ENCODE peak calls at places on chromosome 7, in six cellular contexts. P, S, R, Q, F and L are unnamed samples. For H3K36me3, the result is how much of the 10 kb centered on the place peaks cover.

GRCh38 chr7:36283711-36284130 is 105.9 kb upstream of the ANLN start:
- DNase-seq in Q (peak), F (peak), R (no peak), S (no peak), P (no peak), L (peak)

GRCh38 chr7:27420702-27421101 is 178.1 kb downstream of the EVX1 start:
- DNase-seq in Q (no peak), S (no peak), P (no peak), F (no peak), R (no peak), L (no peak)

GRCh38 chr7:38878694-38879457 is 30.1 kb downstream of the VPS41 start:
- DNase-seq in F (no peak), S (no peak), R (no peak), Q (no peak), P (no peak), L (no peak)

GRCh38 chr7:129918922-129919321 is 33.8 kb downstream of the UBE2H start:
- DNase-seq in Q (no peak), F (no peak), S (peak), P (no peak), R (no peak), L (no peak)

GRCh38 chr7:101243786-101244384 is 996 bp downstream of the FIS1 start:
- DNase-seq in R (no peak), S (no peak), F (peak), P (peak), Q (peak), L (no peak)

GRCh38 chr7:31633894-31634494 is 53.0 kb upstream of the PPP1R17 start:
- DNase-seq in R (no peak), Q (peak), P (peak), S (peak), F (peak), L (no peak)

GRCh38 chr7:49797987-49798660 is 24.7 kb downstream of the VWC2 start:
- DNase-seq in F (no peak), P (no peak), Q (no peak), R (no peak), S (no peak), L (no peak)

GRCh38 chr7:50182734-50183133 is 89.7 kb upstream of the ZPBP start:
- DNase-seq in P (no peak), R (no peak), Q (no peak), F (peak), S (no peak), L (no peak)

GRCh38 chr7:10076661-10077300 is 896.9 kb upstream of the PHF14 start:
- DNase-seq in P (no peak), R (no peak), S (no peak), F (no peak), Q (peak), L (no peak)

GRCh38 chr7:30062587-30062986 is 34.4 kb downstream of the PLEKHA8 start:
- DNase-seq in F (no peak), Q (peak), P (peak), S (peak), R (no peak), L (no peak)

GRCh38 chr7:116772423-116772852 is 89.9 kb upstream of the CAPZA2 start:
- DNase-seq in P (peak), S (peak), R (no peak), F (no peak), Q (peak), L (no peak)

GRCh38 chr7:157975401-157976372 is 611.9 kb downstream of the PTPRN2 start:
- DNase-seq in S (no peak), F (no peak), Q (no peak), R (no peak), P (no peak), L (peak)

DNA sequence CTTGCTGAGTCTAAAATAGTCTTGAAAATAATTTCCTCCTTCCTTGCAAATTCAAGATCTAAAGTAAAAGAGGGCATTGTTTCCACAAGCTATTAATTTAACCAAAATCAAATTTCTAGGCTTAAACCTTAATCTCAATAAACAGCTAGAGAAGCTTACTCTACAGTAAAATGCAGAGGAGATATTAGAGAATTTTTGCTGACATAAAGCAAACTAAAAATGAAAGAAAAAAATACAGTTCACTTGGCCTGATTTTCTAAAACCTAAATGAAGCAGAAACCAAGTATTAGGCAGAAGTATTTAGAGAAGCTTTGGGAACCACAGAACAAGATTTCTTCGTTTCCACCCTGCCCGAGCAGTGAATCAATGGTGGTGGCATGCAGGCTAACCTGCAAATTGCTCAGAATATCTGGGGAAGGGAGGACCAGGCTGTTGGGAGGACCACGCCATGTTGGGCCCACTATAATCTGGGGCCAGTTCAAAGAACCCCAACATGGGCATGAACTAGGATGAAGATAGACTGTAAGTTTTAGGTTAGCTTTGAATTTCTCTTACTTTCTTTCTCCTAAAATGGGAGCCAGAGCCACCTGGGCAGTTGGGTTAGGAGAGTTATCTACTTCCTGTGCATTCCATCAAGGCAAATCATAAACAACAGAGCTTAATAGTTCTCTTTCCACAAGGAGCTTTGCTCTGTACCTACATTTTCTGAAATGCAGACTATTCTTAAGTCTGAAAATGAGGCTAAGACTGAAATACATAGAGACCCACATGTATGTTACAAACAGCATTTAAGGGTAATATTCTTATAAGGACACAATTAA is 4.1 kb downstream of the LAMB1 start:
- DNase-seq in S (peak), P (peak), F (no peak), Q (no peak), R (no peak), L (no peak)
- H3K36me3 ChIP-seq in S (under half), P (under half), F (half or more), Q (half or more), R (under half), L (under half)

DNA sequence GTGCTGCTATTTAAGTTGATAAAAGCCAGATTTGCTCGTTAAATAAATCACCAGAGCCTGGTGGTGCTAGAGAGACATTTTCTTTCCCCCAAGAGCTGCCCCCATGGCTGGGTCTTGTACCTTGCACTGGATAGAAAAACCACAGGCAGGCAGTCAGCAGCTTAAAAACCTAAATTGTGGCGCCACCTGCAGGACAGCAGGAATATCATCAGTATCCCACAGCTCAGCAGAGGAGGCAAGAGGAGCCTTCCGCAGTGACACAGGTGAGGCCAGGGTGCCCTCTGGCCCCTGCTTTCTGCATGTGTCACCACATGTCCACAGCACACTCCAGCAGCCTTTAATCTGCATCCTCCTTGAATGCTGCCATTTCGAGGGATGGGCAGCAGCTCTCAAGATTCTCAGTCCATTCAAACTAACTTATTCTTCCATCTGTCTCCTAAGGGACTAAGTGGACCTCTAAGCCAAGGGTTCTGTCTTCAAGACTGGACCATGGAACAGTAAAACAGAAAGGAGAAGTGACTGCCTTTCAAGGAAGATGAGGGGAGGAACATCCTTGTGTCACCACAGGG is 4.5 kb upstream of the PLXNA4 start:
- DNase-seq in R (peak), F (peak), Q (peak), S (peak), P (peak), L (peak)
- H3K9ac ChIP-seq in R (no peak), F (no peak), Q (no peak), S (no peak), P (no peak), L (no peak)

GRCh38 chr7:114502454-114503254 is 88.0 kb downstream of the FOXP2 start:
- DNase-seq in F (no peak), S (peak), R (no peak), Q (peak), P (peak), L (no peak)
- H3K4me3 ChIP-seq in F (no peak), S (no peak), R (no peak), Q (no peak), P (no peak), L (no peak)

GRCh38 chr7:47803029-47803428 is 145.2 kb downstream of the PKD1L1 start:
- DNase-seq in F (peak), S (no peak), R (no peak), Q (no peak), P (no peak), L (no peak)

GRCh38 chr7:47807126-47807525 is 141.1 kb downstream of the PKD1L1 start:
- DNase-seq in F (no peak), S (peak), Q (no peak), P (no peak), R (no peak), L (no peak)

GRCh38 chr7:47803846-47804245 is 144.4 kb downstream of the PKD1L1 start:
- DNase-seq in R (no peak), S (no peak), F (peak), P (no peak), Q (no peak), L (no peak)

GRCh38 chr7:47806701-47807103 is 141.6 kb downstream of the PKD1L1 start:
- DNase-seq in S (peak), F (no peak), P (no peak), R (no peak), Q (no peak), L (peak)

DNA sequence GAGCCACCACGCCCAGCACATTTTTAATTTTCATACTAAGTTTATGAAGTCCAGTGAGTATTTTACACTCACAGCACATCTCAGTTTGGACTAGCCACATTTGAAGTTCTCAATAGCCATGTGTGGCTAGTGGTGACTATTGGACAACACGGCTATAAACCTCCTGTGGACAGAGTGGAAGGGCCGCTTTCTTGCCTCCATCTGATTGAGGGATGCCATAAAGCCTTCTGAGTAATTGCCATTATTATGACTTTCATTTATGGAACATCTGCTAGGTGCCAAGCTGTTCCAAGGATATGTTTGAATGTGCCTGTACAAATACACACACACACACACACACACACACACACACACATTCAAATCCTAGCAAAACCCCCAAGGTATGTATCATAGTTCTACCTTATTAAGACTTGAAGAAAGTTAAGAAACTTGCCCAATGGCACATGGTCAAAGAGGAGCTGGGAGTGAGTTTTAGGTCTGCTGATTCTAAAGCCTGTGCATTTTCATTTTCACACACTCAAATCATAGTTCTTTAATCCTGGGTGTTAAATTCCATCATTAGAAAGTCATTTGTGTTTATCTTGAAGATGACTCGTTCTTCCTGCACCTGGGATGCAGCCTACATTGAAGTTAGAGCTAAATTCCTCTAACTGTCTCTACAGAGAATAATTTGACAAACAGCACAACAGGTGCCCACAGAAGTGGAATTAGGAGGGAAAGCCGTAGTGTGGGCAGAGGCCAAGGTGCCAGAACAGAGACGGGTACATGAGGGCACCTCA is 143.3 kb downstream of the PKD1L1 start:
- DNase-seq in F (peak), S (peak), Q (no peak), R (no peak), P (no peak), L (no peak)
- H3K36me3 ChIP-seq in F (under half), S (under half), Q (under half), R (under half), P (under half), L (under half)